ENCODE peak calls at places on chromosomes 4 and X, in six cellular contexts. Z, U, Q, I, D and F are unnamed samples.

GRCh38 chrX:22063284-22063683 is 31.2 kb downstream of the PHEX start:
- DNase-seq in Z (no peak), U (peak), Q (no peak), I (no peak), D (peak), F (no peak)

GRCh38 chr4:127182687-127183086 is 450.1 kb upstream of the INTU start:
- DNase-seq in Z (no peak), U (no peak), Q (no peak), I (no peak), D (no peak), F (no peak)

GRCh38 chr4:74431113-74431826 is 13.7 kb upstream of the AREG start:
- DNase-seq in Z (no peak), U (no peak), Q (no peak), I (no peak), D (no peak), F (no peak)

GRCh38 chr4:153513596-153513995 is 47.4 kb downstream of the TMEM131L start:
- DNase-seq in Z (no peak), U (no peak), Q (no peak), I (no peak), D (no peak), F (no peak)

GRCh38 chrX:149568701-149569296 is 18.5 kb downstream of the MAGEA9B start:
- DNase-seq in Z (no peak), U (no peak), Q (no peak), I (no peak), D (no peak), F (no peak)

GRCh38 chrX:87961471-87961870 is 443.9 kb downstream of the KLHL4 start:
- DNase-seq in Z (no peak), U (no peak), Q (no peak), I (no peak), D (no peak), F (no peak)

GRCh38 chrX:93420635-93421034 is 252.7 kb downstream of the NAP1L3 start:
- DNase-seq in Z (no peak), U (no peak), Q (no peak), I (no peak), D (no peak), F (no peak)

GRCh38 chrX:154734101-154734781 is 16.6 kb downstream of the GAB3 start:
- DNase-seq in Z (peak), U (no peak), Q (no peak), I (no peak), D (peak), F (no peak)

GRCh38 chr4:141501395-141501794 is 135.0 kb upstream of the IL15 start:
- DNase-seq in Z (no peak), U (no peak), Q (no peak), I (no peak), D (no peak), F (no peak)

GRCh38 chr4:131258361-131258760 is 1890.7 kb upstream of the PCDH10 start:
- DNase-seq in Z (no peak), U (no peak), Q (no peak), I (no peak), D (no peak), F (no peak)

GRCh38 chr4:187183351-187183750 is 459.7 kb upstream of the FAT1 start:
- DNase-seq in Z (no peak), U (no peak), Q (no peak), I (no peak), D (no peak), F (no peak)

GRCh38 chrX:125150231-125150630 is 169.4 kb upstream of the TEX13C start:
- DNase-seq in Z (no peak), U (no peak), Q (no peak), I (no peak), D (no peak), F (no peak)

GRCh38 chrX:109783712-109784109 is 50.7 kb upstream of the ACSL4 start:
- DNase-seq in Z (no peak), U (no peak), Q (no peak), I (no peak), D (no peak), F (no peak)

GRCh38 chr4:81723044-81723884 is 251.6 kb upstream of the RASGEF1B start:
- DNase-seq in Z (no peak), U (no peak), Q (no peak), I (no peak), D (no peak), F (no peak)

GRCh38 chr4:15568814-15569213 is 86.3 kb downstream of the FBXL5 start:
- DNase-seq in Z (no peak), U (no peak), Q (no peak), I (no peak), D (no peak), F (no peak)

GRCh38 chrX:121581885-121582284 is 534.5 kb downstream of the GLUD2 start:
- DNase-seq in Z (no peak), U (no peak), Q (no peak), I (no peak), D (no peak), F (no peak)

GRCh38 chr4:77881460-77882295 is 19.0 kb downstream of the MRPL1 start:
- DNase-seq in Z (no peak), U (no peak), Q (no peak), I (no peak), D (no peak), F (no peak)

GRCh38 chr4:84673475-84674230 is 90.7 kb downstream of the CDS1 start:
- DNase-seq in Z (no peak), U (no peak), Q (no peak), I (no peak), D (no peak), F (no peak)

GRCh38 chr4:71322425-71322824 is 16.4 kb upstream of the SLC4A4 start:
- DNase-seq in Z (no peak), U (no peak), Q (no peak), I (no peak), D (no peak), F (no peak)

GRCh38 chr4:11470709-11471441 is 42.2 kb upstream of the HS3ST1 start:
- DNase-seq in Z (no peak), U (no peak), Q (no peak), I (no peak), D (no peak), F (no peak)

GRCh38 chr4:54879576-54879975 is 221.8 kb downstream of the KIT start:
- DNase-seq in Z (no peak), U (no peak), Q (no peak), I (no peak), D (no peak), F (no peak)

GRCh38 chr4:137531121-137531520 is 1.2 kb downstream of the PCDH18 start:
- DNase-seq in Z (no peak), U (no peak), Q (no peak), I (no peak), D (peak), F (no peak)

GRCh38 chr4:144574004-144574403 is 72.0 kb upstream of the HHIP start:
- DNase-seq in Z (no peak), U (peak), Q (no peak), I (no peak), D (no peak), F (no peak)

GRCh38 chr4:174808119-174808518 is 20.9 kb downstream of the GLRA3 start:
- DNase-seq in Z (no peak), U (no peak), Q (no peak), I (no peak), D (no peak), F (no peak)

GRCh38 chr4:52912608-52913007 is 50.5 kb downstream of the RASL11B start:
- DNase-seq in Z (no peak), U (no peak), Q (no peak), I (no peak), D (no peak), F (no peak)

GRCh38 chr4:177562859-177563258 is 120.6 kb upstream of the AGA start:
- DNase-seq in Z (no peak), U (no peak), Q (no peak), I (no peak), D (no peak), F (no peak)

GRCh38 chr4:134470544-134470943 is 269.0 kb upstream of the PABPC4L start:
- DNase-seq in Z (no peak), U (peak), Q (no peak), I (peak), D (peak), F (no peak)

GRCh38 chr4:173526034-173526482 is 4.0 kb downstream of the HAND2 start:
- DNase-seq in Z (no peak), U (no peak), Q (no peak), I (no peak), D (no peak), F (no peak)

GRCh38 chrX:48918644-48919340 is at the start of gene PIM2:
- DNase-seq in Z (peak), U (peak), Q (peak), I (peak), D (peak), F (peak)

GRCh38 chrX:150429577-150429976 is 66.5 kb downstream of the MAMLD1 start:
- DNase-seq in Z (no peak), U (no peak), Q (no peak), I (no peak), D (no peak), F (no peak)

GRCh38 chr4:174427562-174428140 is 94.6 kb downstream of the HPGD start:
- DNase-seq in Z (no peak), U (no peak), Q (no peak), I (no peak), D (no peak), F (no peak)

GRCh38 chrX:44012484-44013096 is 39.4 kb upstream of the NDP start:
- DNase-seq in Z (peak), U (no peak), Q (peak), I (no peak), D (peak), F (no peak)

DNA sequence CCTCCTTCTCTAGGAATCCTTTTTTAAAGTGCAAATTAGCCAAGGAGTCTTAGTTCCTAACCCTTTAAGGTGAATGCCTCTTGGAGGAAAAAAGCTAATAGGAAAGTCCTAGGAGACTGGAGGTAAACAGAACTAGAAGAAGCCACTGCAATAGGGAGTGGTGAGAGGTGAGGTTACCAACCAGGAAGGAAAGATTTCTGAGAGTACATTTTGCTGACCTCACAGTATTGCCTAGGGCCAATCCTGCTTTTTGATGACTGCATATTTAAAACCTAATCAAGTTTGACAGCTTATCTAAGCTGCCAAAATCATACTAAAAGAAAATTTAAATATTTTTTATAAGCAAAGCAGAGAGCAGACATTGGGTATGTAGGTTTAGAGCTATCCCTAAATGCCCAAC is 7.3 kb upstream of the CUL4B start:
- DNase-seq in Z (no peak), U (no peak), Q (no peak), I (no peak), D (no peak), F (no peak)
- TF ChIP-seq CTCF in Z (no peak), U (no peak), Q (no peak), I (no peak), D (no peak), F (no peak)

GRCh38 chr4:116705466-116705865 is 379.9 kb downstream of the TRAM1L1 start:
- DNase-seq in Z (no peak), U (no peak), Q (no peak), I (no peak), D (peak), F (no peak)

DNA sequence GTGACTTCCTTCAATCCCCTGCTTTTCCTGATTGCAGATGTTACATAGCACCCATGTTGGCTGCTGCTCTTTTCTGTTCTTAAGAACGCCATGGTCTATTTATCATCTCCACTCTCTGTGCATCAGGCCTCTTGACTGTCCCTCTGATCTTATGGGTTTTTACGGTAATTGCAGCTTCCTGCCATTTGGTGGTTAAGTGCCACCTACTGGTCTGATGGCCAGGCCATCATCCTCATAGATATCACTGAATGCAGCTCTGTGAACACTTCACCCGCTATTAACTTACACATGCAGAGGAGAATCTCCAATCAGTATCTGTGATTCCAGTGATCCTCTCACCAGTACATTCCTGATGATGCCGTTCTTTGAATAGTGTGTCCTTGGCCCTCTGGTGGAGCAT is 382.4 kb downstream of the TRAM1L1 start:
- DNase-seq in Z (no peak), U (peak), Q (no peak), I (no peak), D (no peak), F (no peak)
- TF ChIP-seq CTCF in Z (no peak), U (peak), Q (no peak), I (no peak), D (no peak), F (no peak)

GRCh38 chrX:19991350-19991718 is 473 bp upstream of the BCLAF3 start:
- DNase-seq in Z (no peak), U (no peak), Q (no peak), I (no peak), D (no peak), F (no peak)
- TF ChIP-seq CTCF in Z (no peak), U (no peak), Q (no peak), I (peak), D (no peak), F (no peak)

GRCh38 chrX:24607616-24608015 is 39.5 kb downstream of the PCYT1B start:
- DNase-seq in Z (no peak), U (no peak), Q (no peak), I (no peak), D (no peak), F (no peak)

GRCh38 chrX:24601858-24602257 is 45.3 kb downstream of the PCYT1B start:
- DNase-seq in Z (no peak), U (no peak), Q (no peak), I (no peak), D (no peak), F (no peak)

DNA sequence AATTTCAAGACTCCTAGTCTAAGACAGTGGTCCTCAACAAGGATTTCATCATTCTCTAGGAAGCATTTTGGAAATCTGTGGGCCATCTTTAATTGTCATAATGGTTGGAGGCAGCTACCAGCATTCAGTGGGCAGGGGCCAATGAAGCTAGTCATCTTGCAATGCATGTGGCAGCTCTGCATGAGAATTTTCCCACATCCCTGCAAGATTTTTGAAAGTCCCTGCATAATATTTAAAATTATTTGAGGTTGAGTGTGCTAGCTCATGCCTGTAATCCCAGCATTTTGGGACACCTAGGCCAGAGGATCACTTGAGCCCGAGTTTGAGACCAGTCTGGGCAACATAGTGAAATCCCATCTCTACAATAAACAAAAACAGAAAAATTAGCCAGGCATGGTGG is 44.0 kb downstream of the PCYT1B start:
- DNase-seq in Z (no peak), U (no peak), Q (no peak), I (no peak), D (no peak), F (no peak)
- TF ChIP-seq CTCF in Z (no peak), U (no peak), Q (no peak), I (no peak), D (no peak), F (no peak)